ENCODE peak calls at places on chromosomes 2 and 18, in four cellular contexts. H, W, G and Z are unnamed samples.

GRCh38 chr18:75377975-75378673 is 49.4 kb downstream of the SMIM21 start:
- DNase-seq in H (no peak), W (no peak), G (no peak), Z (no peak)

GRCh38 chr2:61722311-61722710 is 131.5 kb downstream of the FAM161A start:
- DNase-seq in H (no peak), W (no peak), G (no peak), Z (no peak)

GRCh38 chr2:113406114-113406513 is 31.4 kb upstream of the ZNG1B start:
- DNase-seq in H (no peak), W (no peak), G (no peak), Z (no peak)

GRCh38 chr2:238154570-238154969 is 4.2 kb upstream of the ERFE start:
- DNase-seq in H (no peak), W (no peak), G (no peak), Z (no peak)

GRCh38 chr18:64438178-64438577 is 289.3 kb upstream of the LINC00305 start:
- DNase-seq in H (no peak), W (no peak), G (no peak), Z (no peak)

GRCh38 chr2:235587202-235587601 is 93.4 kb downstream of the AGAP1 start:
- DNase-seq in H (no peak), W (no peak), G (no peak), Z (no peak)

GRCh38 chr2:8437228-8437948 is 244.5 kb upstream of the ID2 start:
- DNase-seq in H (peak; percentile 19), W (no peak), G (no peak), Z (no peak)

GRCh38 chr2:74387346-74387745 is 7.2 kb upstream of the DCTN1 start:
- DNase-seq in H (peak; percentile 57), W (no peak), G (no peak), Z (peak; percentile 22)

GRCh38 chr2:101981484-101981883 is 10.3 kb upstream of the IL1R2 start:
- DNase-seq in H (peak; percentile 8), W (no peak), G (no peak), Z (no peak)

DNA sequence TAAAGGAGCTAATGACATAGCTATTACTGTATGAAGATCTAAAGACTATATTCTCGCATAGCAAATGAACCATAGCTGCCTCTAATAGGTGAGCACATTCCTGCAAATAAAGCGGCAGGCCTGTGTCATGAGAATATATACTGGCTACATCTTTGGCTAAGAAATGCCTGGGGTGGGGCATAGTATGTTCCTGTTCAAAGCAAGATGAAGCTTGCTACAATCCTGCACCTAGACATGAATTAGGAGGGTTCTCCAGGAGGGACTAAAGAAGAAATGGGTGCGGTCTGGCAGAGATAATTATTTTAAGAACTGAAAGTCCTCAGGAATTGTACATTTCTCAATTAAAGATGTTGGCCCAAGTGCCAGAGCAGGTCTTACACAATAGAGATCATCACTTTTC is 46.8 kb upstream of the PLA2R1 start:
- DNase-seq in H (no peak), W (no peak), G (no peak), Z (no peak)
- H3K4me3 ChIP-seq in H (no peak overlapping the region), W (no peak overlapping the region), G (no peak overlapping the region), Z (no peak overlapping the region)

DNA sequence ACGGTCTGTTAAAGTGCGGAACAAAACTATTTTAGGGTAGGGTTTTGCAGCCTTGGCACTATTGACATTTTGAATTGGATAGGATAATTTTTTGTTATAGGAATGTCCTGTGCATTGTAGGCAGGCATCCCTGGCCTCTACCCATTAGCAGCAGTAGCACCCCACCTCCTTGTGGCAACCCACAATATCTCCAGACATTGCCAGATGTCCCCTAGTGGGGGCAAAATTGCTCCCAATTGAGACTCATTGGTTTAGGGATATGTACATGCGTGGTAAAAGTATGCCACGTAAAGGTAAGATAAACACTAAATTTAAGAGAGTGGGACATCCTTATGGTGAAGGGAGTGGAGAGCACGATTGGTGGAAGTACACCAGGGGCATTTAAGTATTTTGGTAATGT is 4.6 kb downstream of the MIB1 start:
- DNase-seq in H (no peak), W (no peak), G (no peak), Z (no peak)
- TF ChIP-seq CTCF in H (no peak), W (peak; percentile 19), G (no peak), Z (no peak)

GRCh38 chr2:173513117-173513516 is 158.4 kb downstream of the CDCA7 start:
- DNase-seq in H (no peak), W (no peak), G (no peak), Z (no peak)

GRCh38 chr2:173511357-173511756 is 156.7 kb downstream of the CDCA7 start:
- DNase-seq in H (no peak), W (no peak), G (no peak), Z (no peak)

DNA sequence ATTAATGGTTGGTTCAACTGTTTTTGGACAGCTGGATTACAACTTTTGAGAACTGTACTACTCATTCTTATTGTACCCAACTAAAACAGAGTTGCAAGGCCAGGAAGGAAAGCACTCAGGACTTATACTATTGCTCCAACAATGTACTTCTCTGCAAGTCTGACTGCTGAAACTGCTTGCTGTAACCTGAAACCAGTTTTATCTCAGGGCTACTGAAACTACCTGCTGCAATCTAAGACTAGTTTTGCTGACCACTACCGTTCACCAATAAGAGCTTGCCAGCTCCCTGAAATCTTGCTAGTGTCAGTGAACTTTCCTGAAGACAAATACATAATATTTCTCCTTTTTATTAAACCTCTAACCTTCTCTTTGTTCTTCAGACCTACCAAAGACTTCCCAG is 157.3 kb downstream of the CDCA7 start:
- DNase-seq in H (peak; percentile 41), W (no peak), G (no peak), Z (peak; percentile 10)
- H3K4me3 ChIP-seq in H (no peak overlapping the region), W (no peak overlapping the region), G (no peak overlapping the region), Z (no peak overlapping the region)

DNA sequence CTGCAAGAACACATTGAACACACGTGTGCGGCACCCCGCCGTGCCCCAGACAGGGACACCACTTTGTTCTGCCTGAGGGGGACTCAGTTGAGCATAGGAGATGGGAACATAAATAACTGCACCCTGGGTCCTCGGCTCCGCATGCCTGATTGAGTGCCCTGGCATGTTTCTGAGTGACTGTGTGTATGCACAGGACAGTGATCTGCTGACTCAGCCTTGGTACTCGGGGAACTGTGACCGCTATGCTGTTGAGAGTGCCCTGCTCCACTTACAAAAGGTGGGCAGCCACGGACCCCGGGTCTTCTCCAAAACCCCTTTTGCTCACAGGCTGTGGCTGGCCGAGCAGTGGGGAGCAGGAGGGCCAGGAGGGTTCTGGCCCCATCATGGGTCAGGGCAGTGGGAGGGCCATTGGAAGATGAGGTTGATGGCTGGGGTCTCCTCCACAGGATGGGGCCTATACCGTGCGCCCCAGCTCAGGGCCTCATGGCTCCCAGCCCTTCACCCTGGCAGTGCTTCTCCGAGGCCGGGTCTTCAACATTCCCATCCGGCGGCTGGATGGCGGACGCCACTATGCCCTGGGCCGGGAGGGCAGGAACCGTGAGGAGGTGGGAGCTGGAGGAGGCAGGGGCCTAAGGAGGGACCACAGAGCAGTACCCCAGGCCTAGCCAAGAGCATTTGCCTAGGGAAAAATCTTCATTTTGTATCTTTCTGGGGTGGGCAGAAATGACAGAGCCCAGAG is 16.9 kb downstream of the SH2D6 start:
- DNase-seq in H (no peak), W (no peak), G (no peak), Z (no peak)
- TF ChIP-seq CTCF in H (no peak), W (no peak), G (no peak), Z (no peak)

GRCh38 chr2:241334813-241335212 is 19.1 kb downstream of the SEPTIN2 start:
- DNase-seq in H (no peak), W (no peak), G (no peak), Z (no peak)
- H3K4me3 ChIP-seq in H (no peak overlapping the region), W (no peak overlapping the region), G (no peak overlapping the region), Z (no peak overlapping the region)

GRCh38 chr18:8426401-8426800 is 182.8 kb upstream of the RAB12 start:
- DNase-seq in H (no peak), W (peak; percentile 53), G (no peak), Z (no peak)
- TF ChIP-seq CTCF in H (peak; percentile 6), W (peak; percentile 52), G (peak; percentile 18), Z (peak; percentile 37)